ENCODE peak calls at places on chromosomes 2 and 18, in six cellular contexts. A, E, Y, R, N and K are unnamed samples.

GRCh38 chr18:76982038-76982437 is 150.5 kb downstream of the MBP start:
- DNase-seq in A (no peak), E (no peak), Y (no peak), R (no peak), N (no peak), K (no peak)

GRCh38 chr18:7566587-7567486 is at the start of gene PTPRM:
- DNase-seq in A (peak), E (peak), Y (peak), R (peak), N (peak), K (peak)

GRCh38 chr18:42053188-42053781 is 98.3 kb downstream of the PIK3C3 start:
- DNase-seq in A (peak), E (peak), Y (peak), R (peak), N (no peak), K (peak)

GRCh38 chr2:11659866-11660265 is 10.1 kb downstream of the NTSR2 start:
- DNase-seq in A (no peak), E (no peak), Y (no peak), R (no peak), N (no peak), K (no peak)

GRCh38 chr2:64866797-64867196 is 122.4 kb upstream of the SLC1A4 start:
- DNase-seq in A (peak), E (peak), Y (no peak), R (no peak), N (no peak), K (no peak)

GRCh38 chr18:54608008-54608642 is 17.1 kb downstream of the DYNAP start:
- DNase-seq in A (peak), E (no peak), Y (no peak), R (no peak), N (no peak), K (peak)

GRCh38 chr18:59994357-59994756 is 94.6 kb downstream of the PMAIP1 start:
- DNase-seq in A (no peak), E (no peak), Y (no peak), R (no peak), N (no peak), K (peak)

GRCh38 chr2:184597571-184597980 is 753 bp upstream of the ZNF804A start:
- DNase-seq in A (no peak), E (no peak), Y (peak), R (peak), N (peak), K (peak)

GRCh38 chr2:212845941-212846340 is 305.5 kb downstream of the IKZF2 start:
- DNase-seq in A (peak), E (no peak), Y (no peak), R (no peak), N (no peak), K (no peak)

GRCh38 chr2:158094487-158095092 is 7.1 kb upstream of the UPP2 start:
- DNase-seq in A (peak), E (no peak), Y (no peak), R (no peak), N (no peak), K (no peak)

GRCh38 chr18:64164883-64165282 is 16.0 kb upstream of the LINC00305 start:
- DNase-seq in A (no peak), E (no peak), Y (no peak), R (no peak), N (no peak), K (no peak)

GRCh38 chr2:206211657-206212255 is 52.1 kb downstream of the EEF1B2 start:
- DNase-seq in A (peak), E (no peak), Y (no peak), R (no peak), N (no peak), K (no peak)

GRCh38 chr2:157032019-157032418 is 225.5 kb upstream of the GALNT5 start:
- DNase-seq in A (peak), E (no peak), Y (no peak), R (no peak), N (no peak), K (no peak)

GRCh38 chr18:59813942-59814341 is 85.9 kb upstream of the PMAIP1 start:
- DNase-seq in A (peak), E (no peak), Y (no peak), R (no peak), N (no peak), K (no peak)

GRCh38 chr2:38731684-38732221 is 19.4 kb downstream of the SRSF7 start:
- DNase-seq in A (no peak), E (no peak), Y (no peak), R (no peak), N (no peak), K (no peak)

GRCh38 chr2:85435220-85435958 is 16.9 kb downstream of the SH2D6 start:
- DNase-seq in A (peak), E (no peak), Y (no peak), R (no peak), N (no peak), K (no peak)

GRCh38 chr18:77984833-77985232 is 735.2 kb downstream of the GALR1 start:
- DNase-seq in A (no peak), E (no peak), Y (no peak), R (no peak), N (no peak), K (no peak)

GRCh38 chr18:78548261-78549058 is 431.2 kb upstream of the SALL3 start:
- DNase-seq in A (no peak), E (no peak), Y (no peak), R (no peak), N (no peak), K (no peak)

GRCh38 chr2:137991078-137991477 is 26.8 kb downstream of the HNMT start:
- DNase-seq in A (no peak), E (no peak), Y (no peak), R (no peak), N (no peak), K (no peak)

GRCh38 chr2:83320053-83320452 is 1139.0 kb downstream of the SUCLG1 start:
- DNase-seq in A (no peak), E (no peak), Y (no peak), R (no peak), N (no peak), K (no peak)

GRCh38 chr2:215531284-215531683 is 95.4 kb upstream of the FN1 start:
- DNase-seq in A (no peak), E (no peak), Y (no peak), R (no peak), N (no peak), K (no peak)

GRCh38 chr2:46669996-46670793 is 190.8 kb downstream of the TMEM247 start:
- DNase-seq in A (peak), E (no peak), Y (no peak), R (no peak), N (no peak), K (no peak)

GRCh38 chr18:13530879-13531387 is 195.4 kb downstream of the FAM210A start:
- DNase-seq in A (no peak), E (no peak), Y (no peak), R (peak), N (no peak), K (peak)

GRCh38 chr2:207200136-207200535 is 34.4 kb upstream of the KLF7 start:
- DNase-seq in A (no peak), E (no peak), Y (no peak), R (no peak), N (no peak), K (no peak)

GRCh38 chr18:79609841-79610281 is 69.7 kb upstream of the CTDP1 start:
- DNase-seq in A (no peak), E (no peak), Y (no peak), R (no peak), N (no peak), K (no peak)

GRCh38 chr2:206217743-206218520 is 56.5 kb upstream of the ZDBF2 start:
- DNase-seq in A (peak), E (no peak), Y (peak), R (no peak), N (no peak), K (no peak)

GRCh38 chr2:132420776-132421175 is 4.2 kb downstream of the GPR39 start:
- DNase-seq in A (no peak), E (no peak), Y (no peak), R (no peak), N (no peak), K (no peak)

GRCh38 chr2:69495008-69495407 is 57.8 kb upstream of the NFU1 start:
- DNase-seq in A (no peak), E (no peak), Y (no peak), R (no peak), N (no peak), K (no peak)

GRCh38 chr2:101349893-101350662 is 37.2 kb downstream of the CREG2 start:
- DNase-seq in A (peak), E (no peak), Y (no peak), R (no peak), N (no peak), K (peak)

GRCh38 chr18:48573632-48574293 is 34.9 kb downstream of the CTIF start:
- DNase-seq in A (no peak), E (no peak), Y (no peak), R (no peak), N (no peak), K (no peak)

GRCh38 chr18:6435731-6436130 is 21.0 kb upstream of the L3MBTL4 start:
- DNase-seq in A (no peak), E (no peak), Y (no peak), R (no peak), N (no peak), K (no peak)

GRCh38 chr2:27282892-27283291 is 663 bp downstream of the TRIM54 start:
- DNase-seq in A (no peak), E (no peak), Y (no peak), R (no peak), N (no peak), K (no peak)

GRCh38 chr18:34039194-34039593 is 185.5 kb downstream of the NOL4 start:
- DNase-seq in A (no peak), E (no peak), Y (no peak), R (no peak), N (peak), K (peak)